ENCODE peak calls at places on chromosomes 1 and 21, in eight cellular contexts. A is stimulated activated CD4-positive, alpha-beta T cell treated with anti-CD3 and anti-CD28 coated beads, Interleukin-2, amount 100 ng/mL, for 48 hours; F is aorta; G is HuH-7.5; Y is fibroblast of pulmonary artery; J is stromal cell of bone marrow; Z is endothelial cell; X is H9. P is an unnamed sample.
A peak's percentile ranks its signal among the peaks of the same experiment; 100 is the strongest.

GRCh38 chr1:182725264-182725965 is 41.0 kb upstream of the RGS8 start:
- DNase-seq in X (no peak), Z (no peak), A (no peak), Y (peak; percentile 11), G (no peak), F (no peak), J (no peak), P (no peak)

GRCh38 chr1:74468982-74469603 is 43.3 kb downstream of the LRRC53 start:
- DNase-seq in F (no peak), A (no peak), J (peak; percentile 38), G (peak; percentile 37), Z (no peak), X (no peak), Y (peak; percentile 55), P (peak; percentile 54)

GRCh38 chr1:115642168-115643072 is 650 bp downstream of the VANGL1 start:
- DNase-seq in G (peak; percentile 65), Z (peak; percentile 37), X (peak; percentile 44), A (peak; percentile 10), J (no peak), F (peak; percentile 84), Y (peak; percentile 29), P (peak; percentile 33)

GRCh38 chr1:27122652-27123051 is 32.3 kb downstream of the SLC9A1 start:
- DNase-seq in Z (no peak), J (peak; percentile 52), G (peak; percentile 32), A (no peak), F (no peak), X (no peak), Y (peak; percentile 70), P (peak; percentile 67)

GRCh38 chr21:37509802-37510393 is 143.3 kb downstream of the DYRK1A start:
- DNase-seq in G (no peak), Y (peak; percentile 46), J (peak; percentile 29), F (no peak), X (no peak), Z (no peak), A (no peak), P (peak; percentile 62)

GRCh38 chr1:192892934-192893333 is 84.1 kb downstream of the RGS2 start:
- DNase-seq in G (no peak), X (no peak), A (no peak), Z (no peak), Y (no peak), F (no peak), J (no peak), P (no peak)

GRCh38 chr1:41626616-41627375 is 142.3 kb upstream of the EDN2 start:
- DNase-seq in F (peak; percentile 45), G (no peak), J (no peak), A (peak; percentile 41), Z (no peak), Y (no peak), X (peak; percentile 17), P (peak; percentile 38)

GRCh38 chr1:98323906-98324358 is 337.6 kb upstream of the SNX7 start:
- DNase-seq in G (no peak), A (no peak), X (peak; percentile 51), F (peak; percentile 73), Z (peak; percentile 23), J (peak; percentile 75), Y (peak; percentile 98), P (peak; percentile 84)

GRCh38 chr21:42734323-42734971 is 81.0 kb downstream of the PDE9A start:
- DNase-seq in A (no peak), J (no peak), Z (no peak), F (no peak), G (peak; percentile 68), X (no peak), Y (no peak), P (no peak)

GRCh38 chr1:30670195-30671060 is 53.0 kb downstream of the MATN1 start:
- DNase-seq in G (no peak), A (no peak), X (no peak), F (peak; percentile 67), J (peak; percentile 88), Y (peak; percentile 64), Z (no peak), P (peak; percentile 95)

GRCh38 chr1:50978144-50978851 is 8.3 kb downstream of the CDKN2C start:
- DNase-seq in Y (peak; percentile 45), A (no peak), X (peak; percentile 90), J (no peak), Z (peak; percentile 47), F (peak; percentile 86), G (peak; percentile 57), P (peak; percentile 63)

GRCh38 chr1:51416910-51417309 is 86.5 kb upstream of the TTC39A start:
- DNase-seq in X (no peak), Y (no peak), Z (no peak), F (no peak), J (no peak), G (no peak), A (no peak), P (no peak)

GRCh38 chr1:94753171-94753972 is 66.8 kb upstream of the SLC44A3 start:
- DNase-seq in G (no peak), A (no peak), J (no peak), Y (peak; percentile 30), X (no peak), Z (no peak), F (no peak), P (no peak)

GRCh38 chr1:44040856-44041255 is 9.6 kb upstream of the SLC6A9 start:
- DNase-seq in A (no peak), G (no peak), F (no peak), Y (peak; percentile 32), J (no peak), Z (no peak), X (no peak), P (peak; percentile 60)

GRCh38 chr1:241610056-241610815 is 29.9 kb downstream of the CHML start:
- DNase-seq in Y (peak; percentile 55), A (no peak), G (no peak), F (no peak), Z (peak; percentile 22), J (no peak), X (no peak), P (no peak)

GRCh38 chr1:7327849-7328248 is 443.2 kb upstream of the VAMP3 start:
- DNase-seq in F (no peak), Z (no peak), J (no peak), X (peak; percentile 5), Y (no peak), A (no peak), G (no peak), P (no peak)

GRCh38 chr1:78033797-78034172 is 12.0 kb upstream of the GIPC2 start:
- DNase-seq in X (no peak), G (no peak), Z (no peak), J (no peak), F (no peak), Y (no peak), A (no peak), P (no peak)

GRCh38 chr1:13809461-13810159 is 109.6 kb downstream of the PRDM2 start:
- DNase-seq in A (no peak), G (no peak), J (no peak), Y (no peak), X (no peak), F (no peak), Z (no peak), P (peak; percentile 23)

GRCh38 chr1:184002071-184002470 is 35.5 kb downstream of the COLGALT2 start:
- DNase-seq in F (no peak), G (no peak), Z (no peak), J (peak; percentile 72), X (no peak), A (no peak), Y (peak; percentile 91), P (peak; percentile 81)

GRCh38 chr1:62295921-62296451 is 23.2 kb downstream of the KANK4 start:
- DNase-seq in A (no peak), Z (no peak), Y (peak; percentile 57), J (peak; percentile 61), G (no peak), X (no peak), F (no peak), P (peak; percentile 85)

GRCh38 chr1:26280333-26281042 is 602 bp downstream of the SH3BGRL3 start:
- DNase-seq in J (no peak), G (peak; percentile 68), X (no peak), A (no peak), F (no peak), Y (no peak), Z (no peak), P (peak; percentile 60)

GRCh38 chr1:85319488-85319887 is 43.1 kb upstream of the BCL10 start:
- DNase-seq in X (no peak), J (no peak), Z (no peak), A (no peak), G (no peak), F (no peak), Y (no peak), P (peak; percentile 86)

GRCh38 chr1:220922951-220923350 is 43.7 kb downstream of the HLX start:
- DNase-seq in J (no peak), F (no peak), G (no peak), Z (no peak), Y (no peak), X (no peak), A (no peak), P (no peak)

GRCh38 chr1:87588445-87588844 is 259.8 kb downstream of the LMO4 start:
- DNase-seq in F (no peak), G (no peak), Z (no peak), X (no peak), Y (no peak), A (no peak), J (no peak), P (no peak)

P was measured in fibroblast of mammary gland.